ENCODE peak calls at places on chromosome 3, in six cellular contexts. One of them, this sample, is unnamed.

GRCh38 chr3:187039100-187039722 is 100.1 kb downstream of the RPL39L start:
- DNase-seq in NCI-H774: no peak
- DNase-seq in neural crest cell: no peak
- DNase-seq in activated B cell treated with CpG ODN at 0.5 μM for 24 hours: no peak
- DNase-seq in GM12891: no peak
- DNase-seq in posterior cingulate gyrus: no peak
- DNase-seq in this sample: no peak

GRCh38 chr3:155015776-155016451 is 64.2 kb upstream of the MME start:
- DNase-seq in NCI-H774: no peak
- DNase-seq in neural crest cell: no peak
- DNase-seq in activated B cell treated with CpG ODN at 0.5 μM for 24 hours: no peak
- DNase-seq in GM12891: no peak
- DNase-seq in posterior cingulate gyrus: no peak
- DNase-seq in this sample: no peak

GRCh38 chr3:170643831-170644230 is 58.0 kb upstream of the SLC7A14 start:
- DNase-seq in NCI-H774: no peak
- DNase-seq in neural crest cell: no peak
- DNase-seq in activated B cell treated with CpG ODN at 0.5 μM for 24 hours: no peak
- DNase-seq in GM12891: no peak
- DNase-seq in posterior cingulate gyrus: no peak
- DNase-seq in this sample: no peak

GRCh38 chr3:187130346-187131066 is 8.8 kb downstream of the RPL39L start:
- DNase-seq in NCI-H774: no peak
- DNase-seq in neural crest cell: no peak
- DNase-seq in activated B cell treated with CpG ODN at 0.5 μM for 24 hours: no peak
- DNase-seq in GM12891: no peak
- DNase-seq in posterior cingulate gyrus: no peak
- DNase-seq in this sample: no peak

GRCh38 chr3:4722103-4722502 is 229.0 kb downstream of the ITPR1 start:
- DNase-seq in NCI-H774: no peak
- DNase-seq in neural crest cell: no peak
- DNase-seq in activated B cell treated with CpG ODN at 0.5 μM for 24 hours: no peak
- DNase-seq in GM12891: peak; percentile 21
- DNase-seq in posterior cingulate gyrus: no peak
- DNase-seq in this sample: peak; percentile 49

GRCh38 chr3:25648107-25648535 is 16.6 kb downstream of the TOP2B start:
- DNase-seq in NCI-H774: peak; percentile 50
- DNase-seq in neural crest cell: peak; percentile 90
- DNase-seq in activated B cell treated with CpG ODN at 0.5 μM for 24 hours: no peak
- DNase-seq in GM12891: no peak
- DNase-seq in posterior cingulate gyrus: peak; percentile 69
- DNase-seq in this sample: peak; percentile 73

GRCh38 chr3:134927596-134927995 is 132.5 kb downstream of the EPHB1 start:
- DNase-seq in NCI-H774: no peak
- DNase-seq in neural crest cell: no peak
- DNase-seq in activated B cell treated with CpG ODN at 0.5 μM for 24 hours: no peak
- DNase-seq in GM12891: no peak
- DNase-seq in posterior cingulate gyrus: peak; percentile 47
- DNase-seq in this sample: no peak

GRCh38 chr3:192467230-192468186 is 259.8 kb downstream of the FGF12 start:
- DNase-seq in NCI-H774: peak; percentile 87
- DNase-seq in neural crest cell: peak; percentile 54
- DNase-seq in activated B cell treated with CpG ODN at 0.5 μM for 24 hours: no peak
- DNase-seq in GM12891: peak; percentile 5
- DNase-seq in posterior cingulate gyrus: peak; percentile 89
- DNase-seq in this sample: peak; percentile 75

GRCh38 chr3:175558261-175558660 is 699.1 kb downstream of the NAALADL2 start:
- DNase-seq in NCI-H774: no peak
- DNase-seq in neural crest cell: no peak
- DNase-seq in activated B cell treated with CpG ODN at 0.5 μM for 24 hours: no peak
- DNase-seq in GM12891: no peak
- DNase-seq in posterior cingulate gyrus: no peak
- DNase-seq in this sample: no peak

GRCh38 chr3:195559723-195560409 is 16.7 kb upstream of the PPP1R2 start:
- DNase-seq in NCI-H774: peak; percentile 75
- DNase-seq in neural crest cell: no peak
- DNase-seq in activated B cell treated with CpG ODN at 0.5 μM for 24 hours: no peak
- DNase-seq in GM12891: no peak
- DNase-seq in posterior cingulate gyrus: no peak
- DNase-seq in this sample: no peak

GRCh38 chr3:194204793-194205065 is 68.8 kb downstream of the HES1 start:
- DNase-seq in NCI-H774: peak; percentile 31
- DNase-seq in neural crest cell: no peak
- DNase-seq in activated B cell treated with CpG ODN at 0.5 μM for 24 hours: no peak
- DNase-seq in GM12891: no peak
- DNase-seq in posterior cingulate gyrus: no peak
- DNase-seq in this sample: no peak

GRCh38 chr3:43629254-43629653 is 7.4 kb upstream of the ANO10 start:
- DNase-seq in NCI-H774: no peak
- DNase-seq in neural crest cell: no peak
- DNase-seq in activated B cell treated with CpG ODN at 0.5 μM for 24 hours: no peak
- DNase-seq in GM12891: no peak
- DNase-seq in posterior cingulate gyrus: no peak
- DNase-seq in this sample: no peak

GRCh38 chr3:164458986-164459385 is 619.3 kb downstream of the SI start:
- DNase-seq in NCI-H774: no peak
- DNase-seq in neural crest cell: no peak
- DNase-seq in activated B cell treated with CpG ODN at 0.5 μM for 24 hours: no peak
- DNase-seq in GM12891: no peak
- DNase-seq in posterior cingulate gyrus: no peak
- DNase-seq in this sample: no peak

GRCh38 chr3:108333951-108334350 is 37.6 kb downstream of the HHLA2 start:
- DNase-seq in NCI-H774: no peak
- DNase-seq in neural crest cell: no peak
- DNase-seq in activated B cell treated with CpG ODN at 0.5 μM for 24 hours: no peak
- DNase-seq in GM12891: no peak
- DNase-seq in posterior cingulate gyrus: no peak
- DNase-seq in this sample: no peak

GRCh38 chr3:29597376-29598008 is 316.6 kb downstream of the RBMS3 start:
- DNase-seq in NCI-H774: no peak
- DNase-seq in neural crest cell: no peak
- DNase-seq in activated B cell treated with CpG ODN at 0.5 μM for 24 hours: no peak
- DNase-seq in GM12891: no peak
- DNase-seq in posterior cingulate gyrus: no peak
- DNase-seq in this sample: no peak

GRCh38 chr3:63972196-63972595 is 51.1 kb downstream of the PSMD6 start:
- DNase-seq in NCI-H774: no peak
- DNase-seq in neural crest cell: no peak
- DNase-seq in activated B cell treated with CpG ODN at 0.5 μM for 24 hours: no peak
- DNase-seq in GM12891: no peak
- DNase-seq in posterior cingulate gyrus: no peak
- DNase-seq in this sample: no peak

GRCh38 chr3:47028146-47028545 is 48.7 kb downstream of the NBEAL2 start:
- DNase-seq in NCI-H774: no peak
- DNase-seq in neural crest cell: no peak
- DNase-seq in activated B cell treated with CpG ODN at 0.5 μM for 24 hours: no peak
- DNase-seq in GM12891: no peak
- DNase-seq in posterior cingulate gyrus: no peak
- DNase-seq in this sample: no peak

GRCh38 chr3:52606373-52607085 is 70.1 kb downstream of the UQCC5 start:
- DNase-seq in NCI-H774: peak; percentile 24
- DNase-seq in neural crest cell: no peak
- DNase-seq in activated B cell treated with CpG ODN at 0.5 μM for 24 hours: no peak
- DNase-seq in GM12891: no peak
- DNase-seq in posterior cingulate gyrus: no peak
- DNase-seq in this sample: peak; percentile 58

GRCh38 chr3:149576071-149576564 is 81.7 kb downstream of the WWTR1 start:
- DNase-seq in NCI-H774: no peak
- DNase-seq in neural crest cell: no peak
- DNase-seq in activated B cell treated with CpG ODN at 0.5 μM for 24 hours: no peak
- DNase-seq in GM12891: no peak
- DNase-seq in posterior cingulate gyrus: no peak
- DNase-seq in this sample: no peak

GRCh38 chr3:184234224-184234623 is 4.8 kb downstream of the VWA5B2 start:
- DNase-seq in NCI-H774: no peak
- DNase-seq in neural crest cell: no peak
- DNase-seq in activated B cell treated with CpG ODN at 0.5 μM for 24 hours: no peak
- DNase-seq in GM12891: no peak
- DNase-seq in posterior cingulate gyrus: peak; percentile 95
- DNase-seq in this sample: no peak

GRCh38 chr3:149547954-149548728 is 73.6 kb downstream of the TM4SF4 start:
- DNase-seq in NCI-H774: peak; percentile 19
- DNase-seq in neural crest cell: no peak
- DNase-seq in activated B cell treated with CpG ODN at 0.5 μM for 24 hours: no peak
- DNase-seq in GM12891: no peak
- DNase-seq in posterior cingulate gyrus: no peak
- DNase-seq in this sample: no peak